ENCODE peak calls at places on chromosomes 4 and X, in six cellular contexts. E is heart left ventricle; W is astrocyte; M is tibial artery; N is pancreas; Y is CD4-positive, CD25-positive, alpha-beta regulatory T cell. G is an unnamed sample. For H3K4me1, the result is how much of the 10 kb centered on the place peaks cover.

GRCh38 chr4:45004847-45005565 is 278.6 kb upstream of the GNPDA2 start:
- DNase-seq in W (peak), Y (no peak), E (no peak), M (no peak), N (no peak), G (no peak)

GRCh38 chr4:117064297-117064696 is 21.1 kb downstream of the TRAM1L1 start:
- DNase-seq in W (peak), M (no peak), Y (no peak), N (no peak), E (no peak), G (no peak)

GRCh38 chr4:123825596-123826291 is 429.1 kb downstream of the SPRY1 start:
- DNase-seq in E (no peak), M (no peak), N (no peak), Y (no peak), W (peak), G (no peak)

GRCh38 chr4:11497212-11497806 is 68.6 kb upstream of the HS3ST1 start:
- DNase-seq in E (no peak), N (no peak), W (no peak), M (no peak), Y (no peak), G (no peak)

GRCh38 chrX:95056901-95057300 is 1382.9 kb downstream of the FAM133A start:
- DNase-seq in N (no peak), M (no peak), E (no peak), Y (no peak), W (peak), G (no peak)

GRCh38 chr4:184293552-184293951 is 75.9 kb upstream of the ENPP6 start:
- DNase-seq in W (no peak), N (no peak), Y (no peak), M (no peak), E (no peak), G (no peak)

GRCh38 chr4:135744928-135745327 is 1543.3 kb upstream of the PABPC4L start:
- DNase-seq in Y (no peak), N (no peak), W (no peak), E (no peak), M (no peak), G (no peak)

GRCh38 chrX:134431894-134432293 is 28.1 kb upstream of the HPRT1 start:
- DNase-seq in W (peak), N (no peak), M (no peak), Y (no peak), E (no peak), G (no peak)

GRCh38 chrX:151081016-151081415 is 95.4 kb upstream of the GPR50 start:
- DNase-seq in N (no peak), M (no peak), Y (no peak), W (no peak), E (no peak), G (no peak)

GRCh38 chrX:15619053-15619772 is 18.5 kb upstream of the ACE2 start:
- DNase-seq in N (no peak), Y (no peak), M (no peak), E (no peak), W (peak), G (peak)

GRCh38 chr4:20255823-20256222 is 4.1 kb downstream of the SLIT2 start:
- DNase-seq in Y (no peak), W (no peak), M (no peak), E (no peak), N (no peak), G (no peak)

GRCh38 chr4:82031386-82031785 is 342.4 kb downstream of the HNRNPD start:
- DNase-seq in Y (no peak), N (no peak), W (no peak), M (no peak), E (no peak), G (no peak)

GRCh38 chrX:147550217-147550616 is 361.5 kb upstream of the FMR1 start:
- DNase-seq in W (no peak), Y (no peak), N (peak), E (no peak), M (no peak), G (peak)

GRCh38 chr4:16140520-16141249 is 56.9 kb upstream of the PROM1 start:
- DNase-seq in M (no peak), Y (no peak), N (no peak), W (peak), E (no peak), G (no peak)

GRCh38 chr4:89820005-89820404 is 17.0 kb downstream of the SNCA start:
- DNase-seq in N (no peak), E (no peak), M (no peak), Y (no peak), W (no peak), G (no peak)

GRCh38 chr4:118264096-118264495 is 88.7 kb downstream of the PRSS12 start:
- DNase-seq in W (no peak), N (no peak), E (no peak), Y (no peak), M (no peak), G (no peak)

GRCh38 chr4:174714393-174715211 is 114.4 kb downstream of the GLRA3 start:
- DNase-seq in N (no peak), W (peak), Y (no peak), M (no peak), E (no peak), G (peak)

GRCh38 chr4:123433573-123433972 is 37.0 kb downstream of the SPRY1 start:
- DNase-seq in M (no peak), E (no peak), W (no peak), N (no peak), Y (no peak), G (no peak)

GRCh38 chr4:173194175-173194574 is 25.6 kb downstream of the GALNT7 start:
- DNase-seq in W (no peak), Y (no peak), E (no peak), M (no peak), N (no peak), G (no peak)

GRCh38 chr4:105196523-105197145 is 50.0 kb downstream of the TET2 start:
- DNase-seq in W (no peak), N (no peak), M (no peak), Y (no peak), E (no peak), G (no peak)

GRCh38 chrX:7091923-7092322 is 55.6 kb upstream of the STS start:
- DNase-seq in E (no peak), N (no peak), W (no peak), Y (no peak), M (no peak), G (no peak)
- H3K4me1 ChIP-seq in E (under half), N (under half), W (under half), Y (under half), M (under half), G (under half)

DNA sequence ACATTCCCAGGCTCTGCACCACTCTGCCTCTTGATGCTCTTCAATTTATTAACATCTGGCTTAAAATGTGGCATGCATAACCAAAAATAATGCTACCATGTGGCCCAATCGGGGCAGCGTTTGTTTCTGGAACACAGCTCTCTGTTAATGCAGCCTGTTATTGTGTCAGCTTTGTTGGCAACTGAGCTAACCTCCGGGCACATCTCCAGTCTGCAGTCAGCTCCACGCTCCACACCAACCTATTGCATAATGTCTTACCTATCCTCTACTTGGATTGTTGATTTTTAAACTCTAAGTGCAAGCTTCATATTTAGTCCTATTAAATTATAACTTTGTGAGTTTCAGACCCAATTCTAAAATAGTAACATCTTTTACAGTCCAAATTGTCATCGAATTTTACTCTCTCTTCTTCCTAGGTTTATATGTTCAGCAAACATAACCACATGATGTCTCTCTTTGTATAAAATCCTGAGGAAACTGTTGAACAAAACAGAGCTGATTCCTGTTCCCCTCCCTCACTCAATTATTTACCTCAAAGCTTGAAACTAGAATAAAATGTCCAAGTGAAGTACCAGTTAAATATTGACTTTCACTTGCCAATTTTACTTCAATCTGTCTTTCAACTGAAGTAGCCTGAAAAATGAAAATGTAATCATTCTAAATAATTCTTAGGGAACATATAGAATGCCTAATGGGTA is 92.2 kb upstream of the RAPGEF2 start:
- DNase-seq in Y (no peak), W (peak), N (peak), E (peak), M (peak), G (peak)
- H3K4me1 ChIP-seq in Y (under half), W (under half), N (under half), E (under half), M (under half), G (under half)

DNA sequence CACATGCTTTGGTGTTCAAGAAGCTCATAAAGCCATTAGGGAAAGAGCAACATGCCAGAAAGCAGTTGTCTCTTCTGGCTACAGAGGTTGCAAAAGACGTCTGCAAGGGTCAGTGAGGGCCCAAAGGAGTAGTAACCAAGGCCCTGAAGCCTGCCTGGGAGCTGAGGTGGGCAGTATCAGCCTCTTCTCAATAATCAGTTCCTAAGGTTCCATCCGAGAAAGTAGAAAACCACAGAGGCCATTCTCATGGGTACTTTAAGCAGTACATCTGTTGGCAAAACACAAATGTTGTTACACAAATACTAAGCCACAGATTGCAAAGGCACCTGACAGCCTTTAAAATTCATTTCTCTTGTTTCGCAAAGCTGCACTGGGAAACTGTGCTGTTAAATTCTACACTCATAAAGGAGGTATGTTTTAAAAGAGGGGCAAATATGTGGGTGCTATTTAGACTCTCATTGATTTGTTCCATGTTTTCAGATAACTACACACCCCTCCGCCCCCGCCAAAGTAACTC is 37.7 kb downstream of the MECP2 start:
- DNase-seq in N (no peak), E (no peak), M (no peak), Y (no peak), W (no peak), G (no peak)
- H3K4me1 ChIP-seq in N (under half), E (under half), M (under half), Y (under half), W (under half), G (under half)

GRCh38 chr4:7357296-7357680 is 77.4 kb downstream of the PSAPL1 start:
- DNase-seq in Y (no peak), W (no peak), E (peak), M (no peak), N (no peak), G (no peak)
- H3K4me1 ChIP-seq in Y (under half), W (under half), E (under half), M (under half), N (under half), G (under half)

GRCh38 chr4:85738721-85739120 is 263.8 kb downstream of the ARHGAP24 start:
- DNase-seq in E (no peak), Y (no peak), W (no peak), M (no peak), N (no peak), G (no peak)
- H3K4me1 ChIP-seq in E (under half), Y (under half), W (under half), M (under half), N (under half), G (under half)

G was measured in adrenal gland.